ENCODE peak calls at places on chromosomes 12 and 14, in six cellular contexts. F is cardiac fibroblast, B is kidney, T is fibroblast of villous mesenchyme, H is prostate gland, E is psoas muscle. U is an unnamed sample.

GRCh38 chr12:109346920-109347319 is 780 bp upstream of the MYO1H start:
- DNase-seq in B (no peak), H (no peak), T (no peak), E (no peak), F (no peak), U (peak)

GRCh38 chr12:116595672-116596071 is 36.5 kb downstream of the MAP1LC3B2 start:
- DNase-seq in H (no peak), E (no peak), F (no peak), B (no peak), T (no peak), U (no peak)

GRCh38 chr14:92600318-92601053 is 86.9 kb downstream of the RIN3 start:
- DNase-seq in T (peak), F (peak), B (no peak), H (no peak), E (no peak), U (peak)

GRCh38 chr14:105889666-105890473 is 363.5 kb downstream of the TMEM121 start:
- DNase-seq in H (no peak), T (no peak), B (peak), F (no peak), E (peak), U (peak)

GRCh38 chr12:95217377-95218163 is at the start of the genes FGD6 and VEZT:
- DNase-seq in B (peak), F (peak), H (peak), T (peak), E (peak), U (peak)

GRCh38 chr12:59733200-59733599 is 137.4 kb downstream of the SLC16A7 start:
- DNase-seq in T (no peak), H (no peak), B (no peak), E (no peak), F (no peak), U (no peak)

GRCh38 chr12:8639936-8640335 is 22.7 kb downstream of the MFAP5 start:
- DNase-seq in B (no peak), H (no peak), T (no peak), E (no peak), F (no peak), U (no peak)

GRCh38 chr12:52055781-52056711 is 4.8 kb downstream of the NR4A1 start:
- DNase-seq in F (peak), T (peak), B (no peak), E (no peak), H (no peak), U (no peak)

GRCh38 chr12:31877884-31878283 is 81.3 kb upstream of the RESF1 start:
- DNase-seq in T (no peak), E (no peak), F (no peak), H (no peak), B (no peak), U (no peak)

GRCh38 chr14:65999865-66000264 is 486.3 kb upstream of the CCDC196 start:
- DNase-seq in E (no peak), B (no peak), H (no peak), F (no peak), T (no peak), U (no peak)

GRCh38 chr14:49863483-49864262 is 11.1 kb upstream of the NEMF start:
- DNase-seq in F (no peak), E (no peak), H (no peak), T (peak), B (no peak), U (peak)

GRCh38 chr12:110243227-110243626 is 37.8 kb upstream of the ATP2A2 start:
- DNase-seq in E (no peak), T (no peak), F (no peak), B (no peak), H (no peak), U (peak)

GRCh38 chr14:94514351-94514750 is 5.1 kb upstream of the SERPINA12 start:
- DNase-seq in H (no peak), F (no peak), B (no peak), T (no peak), E (no peak), U (no peak)

GRCh38 chr14:89296281-89296745 is 120.7 kb downstream of the FOXN3 start:
- DNase-seq in E (no peak), B (no peak), T (no peak), H (no peak), F (no peak), U (peak)

GRCh38 chr12:99810718-99811593 is 163.4 kb downstream of the GARIN6 start:
- DNase-seq in E (no peak), F (peak), B (no peak), T (peak), H (no peak), U (peak)

GRCh38 chr12:124696689-124697476 is 129.5 kb upstream of the NCOR2 start:
- DNase-seq in H (no peak), T (no peak), E (no peak), B (peak), F (peak), U (no peak)

GRCh38 chr14:75660238-75660629 is 442 bp downstream of the ERG28 start:
- DNase-seq in H (no peak), E (no peak), F (no peak), B (no peak), T (no peak), U (no peak)

GRCh38 chr12:2403221-2403976 is 350.6 kb downstream of the CACNA1C start:
- DNase-seq in B (no peak), H (no peak), F (no peak), E (no peak), T (no peak), U (no peak)

GRCh38 chr14:61374284-61374683 is 52.9 kb downstream of the PRKCH start:
- DNase-seq in F (no peak), E (no peak), B (no peak), H (no peak), T (no peak), U (no peak)

GRCh38 chr14:24042733-24043132 is 9.1 kb upstream of the CARMIL3 start:
- DNase-seq in F (no peak), T (no peak), E (no peak), B (no peak), H (no peak), U (no peak)

GRCh38 chr14:98919431-98919830 is 352.6 kb downstream of the BCL11B start:
- DNase-seq in T (no peak), E (no peak), F (no peak), B (no peak), H (no peak), U (no peak)

GRCh38 chr14:61925043-61925442 is 162.8 kb downstream of the SNAPC1 start:
- DNase-seq in E (no peak), F (no peak), B (no peak), H (no peak), T (peak), U (peak)

GRCh38 chr14:74875941-74876913 is at the start of gene PROX2:
- DNase-seq in H (no peak), E (no peak), B (no peak), F (no peak), T (peak), U (peak)

GRCh38 chr14:101235872-101236221 is 325.4 kb upstream of the DIO3 start:
- DNase-seq in B (no peak), E (peak), H (no peak), F (no peak), T (no peak), U (no peak)

GRCh38 chr14:101236496-101237240 is 324.6 kb upstream of the DIO3 start:
- DNase-seq in T (no peak), F (no peak), H (no peak), E (peak), B (peak), U (no peak)

GRCh38 chr14:101233861-101234587 is 327.3 kb upstream of the DIO3 start:
- DNase-seq in T (no peak), E (peak), H (no peak), B (peak), F (no peak), U (no peak)

GRCh38 chr14:101234588-101234937 is 326.7 kb upstream of the DIO3 start:
- DNase-seq in T (no peak), B (peak), H (no peak), E (peak), F (no peak), U (no peak)

GRCh38 chr14:101235042-101235871 is 326.0 kb upstream of the DIO3 start:
- DNase-seq in T (peak), B (peak), H (no peak), F (peak), E (peak), U (peak)
- TF ChIP-seq CTCF in T (peak), B (peak), H (peak), F (peak), E (peak), U (peak)

GRCh38 chr12:69685810-69686209 is 13.3 kb downstream of the BEST3 start:
- DNase-seq in E (no peak), B (no peak), T (no peak), F (peak), H (no peak), U (no peak)
- H3K4me3 ChIP-seq in E (no peak), B (no peak), T (no peak), F (no peak), H (no peak), U (no peak)

GRCh38 chr12:48556631-48557030 is 13.2 kb downstream of the LALBA start:
- DNase-seq in T (no peak), H (no peak), E (no peak), F (no peak), B (no peak), U (no peak)
- TF ChIP-seq CTCF in T (no peak), H (no peak), E (no peak), F (no peak), B (no peak), U (no peak)

DNA sequence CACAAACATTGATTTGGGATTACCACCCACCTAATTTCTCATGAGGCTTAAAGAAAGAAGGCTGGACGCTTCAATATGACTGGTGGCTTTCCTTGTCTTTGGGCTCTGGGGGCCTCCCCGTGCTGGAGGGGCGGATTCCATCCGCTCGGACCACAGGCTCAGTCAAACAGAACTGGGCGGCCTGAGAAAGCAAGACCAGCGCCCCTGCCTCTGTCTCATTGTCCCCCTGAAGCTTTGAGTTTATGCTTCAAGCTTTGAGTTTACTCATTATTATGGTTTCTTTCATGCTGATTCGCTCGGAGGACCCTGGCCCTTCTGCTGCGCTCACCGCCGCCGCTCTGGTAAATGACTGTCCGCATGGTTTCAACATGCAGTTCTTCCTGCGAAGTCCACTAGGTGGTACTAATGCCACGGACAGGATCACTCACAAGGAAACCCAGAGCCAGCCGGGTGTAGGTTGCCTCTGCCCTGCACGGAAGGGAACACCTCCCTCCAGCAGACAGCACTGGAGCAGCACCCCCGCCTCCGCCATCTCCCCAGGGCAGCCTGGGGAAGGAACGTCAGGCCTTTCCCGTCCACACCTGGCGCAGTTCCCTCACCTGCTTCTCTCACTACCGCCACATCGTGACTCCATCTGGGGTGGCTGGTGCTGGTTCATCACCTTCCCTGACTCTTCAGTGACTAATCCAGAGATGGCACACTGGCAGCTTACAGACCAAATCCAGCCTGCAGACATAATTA is 13.2 kb upstream of the TIGAR start:
- DNase-seq in H (peak), T (peak), B (peak), F (peak), E (peak), U (peak)
- H3K4me3 ChIP-seq in H (no peak), T (peak), B (no peak), F (peak), E (peak), U (no peak)

GRCh38 chr14:54724772-54725325 is 157.9 kb downstream of the SAMD4A start:
- DNase-seq in B (no peak), E (no peak), H (no peak), F (no peak), T (no peak), U (no peak)

GRCh38 chr14:54725998-54726397 is 159.1 kb downstream of the SAMD4A start:
- DNase-seq in T (no peak), E (no peak), F (no peak), H (no peak), B (no peak), U (no peak)

GRCh38 chr14:54719406-54719805 is 152.5 kb downstream of the SAMD4A start:
- DNase-seq in T (no peak), F (no peak), E (no peak), H (no peak), B (no peak), U (no peak)

GRCh38 chr14:54724123-54724522 is 157.2 kb downstream of the SAMD4A start:
- DNase-seq in E (no peak), F (no peak), T (no peak), B (no peak), H (no peak), U (no peak)

GRCh38 chr14:54722791-54723432 is 156.0 kb downstream of the SAMD4A start:
- DNase-seq in B (no peak), E (no peak), T (peak), F (peak), H (no peak), U (peak)
- TF ChIP-seq CTCF in B (peak), E (peak), T (peak), F (peak), H (no peak), U (no peak)

GRCh38 chr12:104600790-104601739 is 144.3 kb downstream of the CHST11 start:
- DNase-seq in F (peak), E (no peak), T (peak), H (no peak), B (peak), U (peak)
- H3K4me3 ChIP-seq in F (no peak), E (no peak), T (no peak), H (no peak), B (no peak), U (no peak)

GRCh38 chr12:30002677-30003076 is 218.9 kb upstream of the TMTC1 start:
- DNase-seq in F (no peak), H (no peak), E (no peak), T (no peak), B (no peak), U (no peak)
- TF ChIP-seq CTCF in F (peak), H (no peak), E (no peak), T (peak), B (no peak), U (no peak)

GRCh38 chr12:132190834-132191500 is 46.7 kb downstream of the NOC4L start:
- DNase-seq in T (no peak), B (no peak), H (no peak), E (no peak), F (no peak), U (no peak)
- H3K4me3 ChIP-seq in T (no peak), B (no peak), H (no peak), E (peak), F (no peak), U (peak)

DNA sequence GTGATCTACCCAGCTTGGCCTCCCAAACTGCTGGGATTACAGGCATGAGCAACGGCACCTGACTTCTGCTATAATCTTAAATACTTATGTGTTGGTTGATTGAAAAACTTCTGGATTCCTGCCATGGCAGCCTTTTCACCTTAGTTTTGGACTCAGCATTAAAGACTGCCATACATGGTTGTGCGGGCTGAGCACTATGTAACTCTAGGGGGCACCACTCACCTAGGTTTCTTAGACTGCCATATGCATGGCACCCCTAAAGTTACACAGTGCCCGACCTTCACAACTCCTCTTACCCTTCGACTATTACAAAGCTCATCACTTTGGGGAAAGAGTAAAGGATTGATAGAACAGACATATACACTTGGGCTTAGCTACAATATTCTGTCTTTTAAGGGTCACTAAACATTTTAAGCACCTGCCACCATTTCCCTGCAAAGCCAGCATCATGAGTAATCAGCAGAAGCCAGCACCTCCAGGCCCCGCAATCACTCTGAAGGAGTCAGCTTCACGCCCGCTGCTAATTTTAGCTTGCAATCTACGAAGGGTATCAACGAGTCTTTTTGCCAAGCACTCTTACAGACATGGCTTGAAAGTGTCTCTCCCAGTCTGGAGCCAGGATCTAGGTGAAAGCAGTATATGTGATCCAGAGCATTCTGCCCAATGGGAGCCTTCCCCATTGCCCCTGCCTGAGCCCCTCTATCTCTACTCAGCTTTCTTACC is 59.8 kb downstream of the SUDS3 start:
- DNase-seq in T (no peak), H (no peak), E (no peak), B (no peak), F (no peak), U (peak)
- TF ChIP-seq CTCF in T (peak), H (peak), E (peak), B (no peak), F (peak), U (peak)